ENCODE peak calls at places on chromosomes 13 and 19, in ten cellular contexts. One of them, this sample, is unnamed.

GRCh38 chr13:57063007-57063406 is 77.7 kb upstream of the PRR20A start:
- DNase-seq in amygdala: no peak
- DNase-seq in AG08395: no peak
- DNase-seq in cerebellum: no peak
- DNase-seq in breast epithelium: no peak
- DNase-seq in SK-N-DZ: peak; percentile 2
- DNase-seq in immature natural killer cell: no peak
- DNase-seq in hypothalamus: no peak
- DNase-seq in ELR: no peak
- DNase-seq in SK-MEL-5: no peak
- DNase-seq in this sample: no peak

GRCh38 chr19:35116085-35116801 is 620 bp downstream of the FXYD3 start:
- DNase-seq in amygdala: no peak
- DNase-seq in AG08395: no peak
- DNase-seq in cerebellum: no peak
- DNase-seq in breast epithelium: peak; percentile 80
- DNase-seq in SK-N-DZ: no peak
- DNase-seq in immature natural killer cell: no peak
- DNase-seq in hypothalamus: no peak
- DNase-seq in ELR: no peak
- DNase-seq in SK-MEL-5: no peak
- DNase-seq in this sample: no peak

GRCh38 chr13:99908129-99908805 is 63.3 kb downstream of the ZIC5 start:
- DNase-seq in amygdala: no peak
- DNase-seq in AG08395: no peak
- DNase-seq in cerebellum: no peak
- DNase-seq in breast epithelium: no peak
- DNase-seq in SK-N-DZ: no peak
- DNase-seq in immature natural killer cell: no peak
- DNase-seq in hypothalamus: no peak
- DNase-seq in ELR: no peak
- DNase-seq in SK-MEL-5: no peak
- DNase-seq in this sample: no peak

GRCh38 chr13:44734204-44734707 is 158.1 kb upstream of the TSC22D1 start:
- DNase-seq in amygdala: no peak
- DNase-seq in AG08395: peak; percentile 39
- DNase-seq in cerebellum: no peak
- DNase-seq in breast epithelium: peak; percentile 85
- DNase-seq in SK-N-DZ: no peak
- DNase-seq in immature natural killer cell: no peak
- DNase-seq in hypothalamus: no peak
- DNase-seq in ELR: peak; percentile 39
- DNase-seq in SK-MEL-5: no peak
- DNase-seq in this sample: no peak

GRCh38 chr19:46611791-46612190 is 10.7 kb downstream of the CALM3 start:
- DNase-seq in amygdala: no peak
- DNase-seq in AG08395: no peak
- DNase-seq in cerebellum: no peak
- DNase-seq in breast epithelium: no peak
- DNase-seq in SK-N-DZ: no peak
- DNase-seq in immature natural killer cell: no peak
- DNase-seq in hypothalamus: no peak
- DNase-seq in ELR: no peak
- DNase-seq in SK-MEL-5: no peak
- DNase-seq in this sample: no peak

GRCh38 chr13:91372813-91373420 is 25.4 kb downstream of the MIR17HG start:
- DNase-seq in amygdala: no peak
- DNase-seq in AG08395: no peak
- DNase-seq in cerebellum: no peak
- DNase-seq in breast epithelium: no peak
- DNase-seq in SK-N-DZ: no peak
- DNase-seq in immature natural killer cell: no peak
- DNase-seq in hypothalamus: no peak
- DNase-seq in ELR: no peak
- DNase-seq in SK-MEL-5: no peak
- DNase-seq in this sample: no peak

GRCh38 chr13:45219938-45220375 is 19.1 kb upstream of the KCTD4 start:
- DNase-seq in amygdala: no peak
- DNase-seq in AG08395: peak; percentile 37
- DNase-seq in cerebellum: no peak
- DNase-seq in breast epithelium: no peak
- DNase-seq in SK-N-DZ: no peak
- DNase-seq in immature natural killer cell: no peak
- DNase-seq in hypothalamus: no peak
- DNase-seq in ELR: peak; percentile 96
- DNase-seq in SK-MEL-5: peak; percentile 41
- DNase-seq in this sample: no peak

GRCh38 chr19:27795369-27795768 is 1417.6 kb downstream of the UQCRFS1 start:
- DNase-seq in amygdala: no peak
- DNase-seq in AG08395: no peak
- DNase-seq in cerebellum: no peak
- DNase-seq in breast epithelium: no peak
- DNase-seq in SK-N-DZ: no peak
- DNase-seq in immature natural killer cell: no peak
- DNase-seq in hypothalamus: no peak
- DNase-seq in ELR: no peak
- DNase-seq in SK-MEL-5: no peak
- DNase-seq in this sample: no peak

GRCh38 chr19:55248166-55248675 is 10.6 kb downstream of the PPP6R1 start:
- DNase-seq in amygdala: no peak
- DNase-seq in AG08395: no peak
- DNase-seq in cerebellum: no peak
- DNase-seq in breast epithelium: no peak
- DNase-seq in SK-N-DZ: peak; percentile 79
- DNase-seq in immature natural killer cell: no peak
- DNase-seq in hypothalamus: no peak
- DNase-seq in ELR: no peak
- DNase-seq in SK-MEL-5: no peak
- DNase-seq in this sample: no peak

GRCh38 chr19:6499052-6499790 is 2.9 kb downstream of the TUBB4A start:
- DNase-seq in amygdala: no peak
- DNase-seq in AG08395: no peak
- DNase-seq in cerebellum: peak; percentile 84
- DNase-seq in breast epithelium: no peak
- DNase-seq in SK-N-DZ: no peak
- DNase-seq in immature natural killer cell: no peak
- DNase-seq in hypothalamus: no peak
- DNase-seq in ELR: no peak
- DNase-seq in SK-MEL-5: no peak
- DNase-seq in this sample: peak; percentile 88

GRCh38 chr19:35311901-35312665 is 16.9 kb upstream of the CD22 start:
- DNase-seq in amygdala: no peak
- DNase-seq in AG08395: no peak
- DNase-seq in cerebellum: no peak
- DNase-seq in breast epithelium: no peak
- DNase-seq in SK-N-DZ: no peak
- DNase-seq in immature natural killer cell: no peak
- DNase-seq in hypothalamus: no peak
- DNase-seq in ELR: no peak
- DNase-seq in SK-MEL-5: no peak
- DNase-seq in this sample: no peak

GRCh38 chr19:48606463-48607358 is at the start of gene SPACA4:
- DNase-seq in amygdala: no peak
- DNase-seq in AG08395: no peak
- DNase-seq in cerebellum: no peak
- DNase-seq in breast epithelium: no peak
- DNase-seq in SK-N-DZ: no peak
- DNase-seq in immature natural killer cell: no peak
- DNase-seq in hypothalamus: no peak
- DNase-seq in ELR: no peak
- DNase-seq in SK-MEL-5: no peak
- DNase-seq in this sample: no peak

GRCh38 chr13:75839418-75839817 is 203.3 kb downstream of the LMO7 start:
- DNase-seq in amygdala: no peak
- DNase-seq in AG08395: no peak
- DNase-seq in cerebellum: no peak
- DNase-seq in breast epithelium: no peak
- DNase-seq in SK-N-DZ: no peak
- DNase-seq in immature natural killer cell: no peak
- DNase-seq in hypothalamus: no peak
- DNase-seq in ELR: no peak
- DNase-seq in SK-MEL-5: no peak
- DNase-seq in this sample: no peak

GRCh38 chr13:78383899-78384298 is 219.5 kb downstream of the POU4F1 start:
- DNase-seq in amygdala: no peak
- DNase-seq in AG08395: no peak
- DNase-seq in cerebellum: no peak
- DNase-seq in breast epithelium: no peak
- DNase-seq in SK-N-DZ: no peak
- DNase-seq in immature natural killer cell: no peak
- DNase-seq in hypothalamus: no peak
- DNase-seq in ELR: no peak
- DNase-seq in SK-MEL-5: no peak
- DNase-seq in this sample: no peak

GRCh38 chr19:48053076-48053475 is 9.2 kb upstream of the CABP5 start:
- DNase-seq in amygdala: no peak
- DNase-seq in AG08395: no peak
- DNase-seq in cerebellum: no peak
- DNase-seq in breast epithelium: no peak
- DNase-seq in SK-N-DZ: no peak
- DNase-seq in immature natural killer cell: no peak
- DNase-seq in hypothalamus: no peak
- DNase-seq in ELR: no peak
- DNase-seq in SK-MEL-5: no peak
- DNase-seq in this sample: no peak

GRCh38 chr19:38736413-38737280 is 7.6 kb downstream of the CAPN12 start:
- DNase-seq in amygdala: no peak
- DNase-seq in AG08395: peak; percentile 44
- DNase-seq in cerebellum: no peak
- DNase-seq in breast epithelium: peak; percentile 77
- DNase-seq in SK-N-DZ: no peak
- DNase-seq in immature natural killer cell: peak; percentile 27
- DNase-seq in hypothalamus: no peak
- DNase-seq in ELR: peak; percentile 55
- DNase-seq in SK-MEL-5: no peak
- DNase-seq in this sample: no peak

GRCh38 chr19:8233370-8233769 is 24.2 kb downstream of the CERS4 start:
- DNase-seq in amygdala: no peak
- DNase-seq in AG08395: no peak
- DNase-seq in cerebellum: no peak
- DNase-seq in breast epithelium: no peak
- DNase-seq in SK-N-DZ: no peak
- DNase-seq in immature natural killer cell: no peak
- DNase-seq in hypothalamus: no peak
- DNase-seq in ELR: peak; percentile 39
- DNase-seq in SK-MEL-5: no peak
- DNase-seq in this sample: no peak

This sample was measured in cerebellar cortex.